ENCODE peak calls at places on chromosomes 3 and 15, in seven cellular contexts. O is DND-41, A is WERI-Rb-1, C is cardiac fibroblast, E is heart left ventricle, Z is epithelial cell of esophagus, X is transverse colon. K is an unnamed sample.

GRCh38 chr3:195084746-195085145 is 186.2 kb downstream of the XXYLT1 start:
- DNase-seq in O (no peak), A (no peak), C (no peak), E (no peak), Z (no peak), X (no peak), K (no peak)

GRCh38 chr15:57060799-57061198 is 142.4 kb downstream of the TCF12 start:
- DNase-seq in O (no peak), A (no peak), C (peak; percentile 93), E (no peak), Z (peak; percentile 75), X (no peak), K (peak; percentile 65)

GRCh38 chr15:75713338-75713895 is 769 bp upstream of the CSPG4 start:
- DNase-seq in O (no peak), A (peak; percentile 30), C (peak; percentile 33), E (peak; percentile 53), Z (peak; percentile 39), X (peak; percentile 51), K (peak; percentile 25)

GRCh38 chr3:97930018-97930417 is 42.2 kb downstream of the RIOX2 start:
- DNase-seq in O (no peak), A (no peak), C (no peak), E (no peak), Z (no peak), X (no peak), K (no peak)

GRCh38 chr15:81362790-81363189 is 11.2 kb downstream of the TMC3 start:
- DNase-seq in O (no peak), A (no peak), C (no peak), E (no peak), Z (peak; percentile 25), X (no peak), K (no peak)

GRCh38 chr3:8712045-8712870 is 21.3 kb upstream of the CAV3 start:
- DNase-seq in O (no peak), A (no peak), C (peak; percentile 10), E (no peak), Z (peak; percentile 60), X (no peak), K (peak; percentile 90)

GRCh38 chr3:70754314-70754713 is 441.9 kb upstream of the MDFIC2 start:
- DNase-seq in O (no peak), A (no peak), C (peak; percentile 61), E (no peak), Z (peak; percentile 55), X (no peak), K (peak; percentile 29)

GRCh38 chr3:75294124-75294523 is 370.0 kb upstream of the FRG2C start:
- DNase-seq in O (peak; percentile 5), A (peak; percentile 70), C (peak; percentile 40), E (peak; percentile 30), Z (no peak), X (peak; percentile 13), K (peak; percentile 26)

GRCh38 chr3:46453526-46454208 is 11.0 kb downstream of the LTF start:
- DNase-seq in O (no peak), A (no peak), C (no peak), E (no peak), Z (no peak), X (no peak), K (no peak)

GRCh38 chr15:49707598-49707997 is 86.8 kb downstream of the DTWD1 start:
- DNase-seq in O (no peak), A (no peak), C (no peak), E (no peak), Z (no peak), X (no peak), K (no peak)

GRCh38 chr15:67080900-67081431 is 15.6 kb downstream of the SMAD3 start:
- DNase-seq in O (no peak), A (peak; percentile 33), C (peak; percentile 82), E (peak; percentile 35), Z (peak; percentile 54), X (no peak), K (peak; percentile 98)

GRCh38 chr15:53535886-53536285 is 223.6 kb downstream of the WDR72 start:
- DNase-seq in O (no peak), A (peak; percentile 72), C (no peak), E (no peak), Z (no peak), X (no peak), K (no peak)

GRCh38 chr15:67119238-67119846 is 53.9 kb downstream of the SMAD3 start:
- DNase-seq in O (no peak), A (no peak), C (no peak), E (no peak), Z (no peak), X (no peak), K (no peak)

GRCh38 chr3:8741581-8742355 is 8.2 kb downstream of the CAV3 start:
- DNase-seq in O (no peak), A (peak; percentile 50), C (peak; percentile 79), E (peak; percentile 53), Z (peak; percentile 81), X (no peak), K (peak; percentile 79)

GRCh38 chr3:44179251-44179650 is 62.4 kb upstream of the TOPAZ1 start:
- DNase-seq in O (no peak), A (no peak), C (no peak), E (no peak), Z (no peak), X (no peak), K (no peak)

GRCh38 chr3:153357436-153357835 is 195.4 kb downstream of the RAP2B start:
- DNase-seq in O (no peak), A (no peak), C (no peak), E (no peak), Z (no peak), X (no peak), K (no peak)

GRCh38 chr3:22724439-22724838 is 478.7 kb upstream of the UBE2E2 start:
- DNase-seq in O (no peak), A (no peak), C (no peak), E (no peak), Z (no peak), X (no peak), K (no peak)

GRCh38 chr3:24539699-24540098 is 45.0 kb upstream of the THRB start:
- DNase-seq in O (no peak), A (no peak), C (no peak), E (no peak), Z (no peak), X (no peak), K (no peak)

GRCh38 chr3:53490131-53490474 is 4.3 kb upstream of the CACNA1D start:
- DNase-seq in O (no peak), A (no peak), C (no peak), E (no peak), Z (no peak), X (no peak), K (no peak)

GRCh38 chr3:50392101-50392715 is 32.9 kb upstream of the TMEM115 start:
- DNase-seq in O (no peak), A (no peak), C (no peak), E (peak; percentile 18), Z (no peak), X (no peak), K (no peak)

GRCh38 chr3:113623324-113623723 is 73.1 kb downstream of the USF3 start:
- DNase-seq in O (no peak), A (no peak), C (no peak), E (no peak), Z (peak; percentile 28), X (no peak), K (no peak)

GRCh38 chr3:98002717-98003116 is 30.5 kb upstream of the RIOX2 start:
- DNase-seq in O (no peak), A (no peak), C (no peak), E (no peak), Z (no peak), X (no peak), K (no peak)

DNA sequence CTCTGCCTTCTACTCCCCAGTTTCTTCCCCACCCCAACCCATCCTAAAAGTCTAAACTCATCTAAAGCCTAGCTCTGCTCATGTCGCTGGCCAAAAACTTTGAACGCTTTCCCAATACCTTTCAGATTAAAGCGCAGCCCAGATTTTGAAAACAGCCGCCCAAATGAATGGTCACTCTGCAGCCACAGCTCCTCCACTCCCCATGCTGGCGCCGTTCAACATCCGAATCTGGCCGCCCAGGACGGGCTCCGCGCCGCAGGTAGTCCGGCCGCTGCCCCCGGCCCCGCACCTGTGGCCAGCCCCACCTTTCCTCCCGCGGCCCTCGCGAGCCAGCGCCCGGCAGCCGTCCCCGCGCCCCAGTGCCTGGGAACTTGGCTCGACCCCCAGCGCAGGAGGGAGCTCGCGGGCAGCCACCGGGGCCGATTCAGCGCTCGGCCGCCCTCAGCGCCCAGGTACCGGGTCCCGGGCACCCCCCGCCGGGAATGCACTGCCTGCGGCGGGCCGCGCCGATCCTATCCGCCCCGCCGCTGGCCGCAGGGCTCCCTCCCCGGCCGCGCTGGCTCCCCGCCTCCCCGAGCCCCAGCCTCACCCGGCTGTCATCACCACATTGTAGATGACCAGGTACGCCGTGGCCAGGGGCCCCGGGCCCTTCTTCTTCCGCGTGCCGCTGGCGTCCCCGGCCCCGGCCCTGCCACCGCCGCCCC is 417 bp downstream of the HACD2 start:
- DNase-seq in O (no peak), A (no peak), C (peak; percentile 31), E (peak; percentile 56), Z (peak; percentile 33), X (peak; percentile 55), K (no peak)
- TF ChIP-seq CTCF in O (no peak), A (no peak), C (no peak), E (peak; percentile 52), Z (no peak), X (peak; percentile 7), K (peak; percentile 4)

DNA sequence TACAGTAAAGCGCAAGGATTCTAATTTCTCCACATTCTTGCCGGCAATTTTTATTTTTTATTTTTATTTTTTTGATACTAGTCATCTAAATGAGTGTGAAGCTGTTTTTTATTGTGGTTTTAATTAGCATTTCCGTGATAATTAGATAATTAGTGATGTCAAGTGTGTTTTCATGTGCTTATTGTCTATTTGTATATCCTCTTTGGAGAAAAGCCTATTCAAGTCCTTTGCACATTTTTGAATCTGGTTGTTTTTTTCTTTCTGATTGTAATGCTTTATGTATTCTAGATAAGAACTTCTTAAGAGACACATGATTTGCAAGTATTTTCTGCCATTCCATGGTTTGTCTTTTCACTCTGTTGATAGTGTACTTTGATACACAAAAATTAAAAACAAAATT is 16.1 kb downstream of the CTDSPL2 start:
- DNase-seq in O (no peak), A (no peak), C (no peak), E (no peak), Z (no peak), X (no peak), K (no peak)
- H3K4me3 ChIP-seq in O (no peak overlapping the region), A (no peak overlapping the region), C (no peak overlapping the region), E (no peak overlapping the region), Z (no peak overlapping the region), X (no peak overlapping the region), K (no peak overlapping the region)

DNA sequence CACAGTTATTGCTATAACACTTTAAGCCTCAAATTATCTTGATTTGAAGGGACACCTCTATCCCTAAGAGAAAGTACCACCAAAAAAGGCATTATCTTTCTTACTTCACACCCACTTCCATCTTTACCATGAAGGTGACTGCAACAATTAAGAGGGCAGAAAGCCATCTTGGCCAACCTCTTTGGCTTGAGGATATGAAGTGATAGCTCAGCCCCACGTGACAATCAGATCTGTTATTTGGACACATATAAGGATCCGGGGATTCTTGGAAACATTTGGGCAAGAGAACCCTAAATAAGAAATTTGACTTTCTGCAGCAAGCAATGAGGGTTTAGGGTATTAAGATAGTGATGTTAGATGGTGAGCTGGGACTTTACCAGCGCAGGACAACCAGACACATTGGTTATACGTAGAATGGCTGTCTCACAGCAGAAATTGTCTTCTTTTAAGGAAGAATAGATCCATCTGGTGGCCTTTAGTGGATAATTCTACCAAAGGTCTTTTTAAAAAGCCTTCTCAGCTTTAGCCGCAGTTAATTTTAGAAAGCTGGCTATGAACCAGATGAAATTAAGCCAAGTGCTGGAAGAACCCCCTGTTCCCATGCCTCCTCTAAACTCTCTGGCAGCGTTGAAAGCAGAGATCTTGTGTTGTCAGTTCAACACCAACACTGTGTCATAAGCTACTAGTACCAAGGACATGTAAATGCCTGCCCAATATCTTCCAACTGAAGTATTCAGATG is 12.3 kb downstream of the HCLS1 start:
- DNase-seq in O (no peak), A (no peak), C (peak; percentile 41), E (peak; percentile 68), Z (peak; percentile 39), X (no peak), K (no peak)
- TF ChIP-seq CTCF in O (no peak), A (no peak), C (no peak), E (peak; percentile 45), Z (no peak), X (no peak), K (no peak)

GRCh38 chr3:42192334-42193200 is 73.4 kb downstream of the CCK start:
- DNase-seq in O (no peak), A (no peak), C (peak; percentile 44), E (no peak), Z (no peak), X (no peak), K (peak; percentile 40)
- H3K4me3 ChIP-seq in O (no peak overlapping the region), A (no peak overlapping the region), C (no peak overlapping the region), E (no peak overlapping the region), Z (no peak overlapping the region), X (no peak overlapping the region), K (no peak overlapping the region)